ENCODE peak calls at places on chromosomes 4 and X, in five cellular contexts. H, L, T, I and C are unnamed samples.

GRCh38 chrX:107508925-107509324 is 59.5 kb downstream of the FRMPD3 start:
- DNase-seq in I (no peak), H (no peak), T (no peak), L (no peak), C (no peak)

GRCh38 chr4:119664168-119664907 is 35.7 kb upstream of the PDE5A start:
- DNase-seq in L (no peak), T (no peak), I (no peak), H (no peak), C (no peak)

GRCh38 chr4:7621252-7621651 is 186.5 kb upstream of the PSAPL1 start:
- DNase-seq in L (no peak), T (no peak), I (no peak), H (no peak), C (no peak)

GRCh38 chrX:100615015-100615414 is 21.6 kb downstream of the TSPAN6 start:
- DNase-seq in H (peak), I (peak), L (peak), T (no peak), C (no peak)

GRCh38 chrX:17656035-17656418 is 81.3 kb upstream of the SCML1 start:
- DNase-seq in I (no peak), H (no peak), T (no peak), L (no peak), C (no peak)

GRCh38 chr4:188915175-188915574 is 775.9 kb downstream of the TRIML1 start:
- DNase-seq in L (no peak), H (no peak), I (no peak), T (no peak), C (no peak)

GRCh38 chr4:158821228-158822009 is 52.6 kb downstream of the FNIP2 start:
- DNase-seq in I (no peak), L (no peak), T (no peak), H (no peak), C (no peak)

GRCh38 chr4:73019462-73020047 is 50.0 kb downstream of the COX18 start:
- DNase-seq in T (no peak), I (peak), L (peak), H (peak), C (peak)

GRCh38 chrX:152915541-152916241 is 17.8 kb downstream of the ZNF185 start:
- DNase-seq in L (peak), I (peak), T (no peak), H (peak), C (no peak)

GRCh38 chr4:140266958-140267568 is 106.4 kb upstream of the SCOC start:
- DNase-seq in L (no peak), T (no peak), H (peak), I (no peak), C (no peak)

GRCh38 chr4:98720871-98721480 is 62.6 kb upstream of the TSPAN5 start:
- DNase-seq in L (no peak), T (no peak), H (peak), I (no peak), C (no peak)

GRCh38 chr4:122625156-122625555 is 4.3 kb upstream of the IL21 start:
- DNase-seq in T (no peak), L (no peak), H (peak), I (no peak), C (no peak)

GRCh38 chrX:124747295-124747694 is 400.9 kb downstream of the SH2D1A start:
- DNase-seq in I (no peak), H (no peak), T (no peak), L (no peak), C (no peak)

GRCh38 chrX:107713205-107714195 is 62.1 kb downstream of the TSC22D3 start:
- DNase-seq in H (peak), L (no peak), I (no peak), T (no peak), C (peak)

GRCh38 chr4:38128478-38129451 is 168.6 kb downstream of the PTTG2 start:
- DNase-seq in H (peak), I (no peak), L (no peak), T (no peak), C (peak)

GRCh38 chr4:158793021-158793420 is 24.2 kb downstream of the FNIP2 start:
- DNase-seq in L (no peak), H (no peak), T (no peak), I (no peak), C (no peak)

GRCh38 chrX:80810365-80810978 is 795 bp upstream of the BRWD3 start:
- DNase-seq in I (peak), T (no peak), L (peak), H (peak), C (no peak)

GRCh38 chr4:7019367-7019766 is 23.8 kb upstream of the TADA2B start:
- DNase-seq in T (no peak), I (no peak), H (no peak), L (no peak), C (no peak)

GRCh38 chrX:50594788-50595187 is 124.2 kb upstream of the DGKK start:
- DNase-seq in T (no peak), H (no peak), L (no peak), I (no peak), C (no peak)

GRCh38 chr4:184534511-184535391 is 60.4 kb upstream of the IRF2 start:
- DNase-seq in T (no peak), L (peak), H (peak), I (no peak), C (peak)
- H3K4me3 ChIP-seq in T (no peak), L (peak), H (no peak), I (no peak), C (no peak)

DNA sequence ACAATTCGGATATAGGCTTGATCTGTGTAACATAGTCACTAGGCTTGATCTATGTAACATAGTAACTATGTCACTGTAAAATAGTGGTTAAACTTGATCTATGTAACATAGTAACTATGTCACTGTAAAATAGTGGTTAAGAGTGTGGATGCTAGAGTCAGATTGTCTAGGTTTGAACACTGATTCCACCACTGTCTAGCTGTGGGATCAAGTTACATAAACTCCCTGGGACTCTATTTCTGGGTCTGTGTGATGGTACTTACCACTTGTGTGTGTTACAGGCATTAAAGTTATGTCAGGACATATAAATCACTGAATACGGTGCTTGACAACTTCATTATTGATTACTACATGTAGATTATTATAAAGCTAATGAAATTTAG is 9.6 kb upstream of the CCNG2 start:
- DNase-seq in T (no peak), L (no peak), I (no peak), H (no peak), C (no peak)
- H3K4me3 ChIP-seq in T (no peak), L (no peak), I (no peak), H (no peak), C (no peak)

DNA sequence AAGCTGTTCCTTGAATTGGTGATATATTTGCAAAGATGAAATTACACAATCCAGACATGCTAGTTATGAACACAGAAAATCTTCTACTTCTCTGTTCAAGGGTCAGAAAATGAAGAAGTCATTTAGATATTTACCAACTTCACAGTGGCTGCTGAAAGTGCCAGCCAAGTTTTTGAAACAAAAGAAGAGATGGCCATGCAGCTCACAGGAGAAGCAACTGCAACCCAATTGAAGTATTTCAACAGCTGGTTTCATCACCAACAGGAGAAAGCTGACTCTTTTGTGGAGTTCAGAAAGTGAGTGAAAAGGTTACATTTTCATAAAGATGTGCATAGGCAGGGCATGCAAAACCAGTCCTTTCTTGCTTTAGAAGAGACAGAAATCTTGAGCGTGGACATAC is 70.1 kb upstream of the LSM6 start:
- DNase-seq in I (no peak), L (no peak), T (no peak), H (no peak), C (no peak)
- H3K4me3 ChIP-seq in I (no peak), L (no peak), T (no peak), H (no peak), C (no peak)

DNA sequence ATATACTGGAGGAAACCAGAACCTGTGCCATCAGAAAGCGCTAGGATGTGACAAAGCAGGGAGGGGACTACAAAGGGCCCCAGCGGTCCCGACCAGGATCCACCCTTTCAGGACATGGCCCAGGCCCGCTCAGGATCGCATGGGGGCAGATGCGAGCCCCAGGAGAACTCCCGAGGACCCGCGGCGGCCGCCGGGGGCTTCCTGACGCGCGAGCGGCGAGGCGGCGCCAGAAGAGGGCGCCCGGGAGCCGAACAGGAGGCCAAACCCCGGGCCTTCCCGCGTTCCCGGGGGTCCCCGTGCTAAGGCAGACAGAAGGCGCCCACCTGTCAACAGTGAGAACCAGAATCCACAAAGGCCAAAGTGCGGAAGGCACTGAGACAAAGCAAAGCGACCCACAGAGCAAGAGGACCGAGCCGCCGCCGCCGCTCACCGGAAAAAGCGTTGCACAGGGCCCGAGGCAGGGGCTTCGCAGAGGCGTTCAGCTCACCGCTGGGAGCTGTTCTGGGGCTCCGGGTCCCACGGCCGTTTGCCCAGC is 7.3 kb upstream of the OPN1LW start:
- DNase-seq in H (peak), T (peak), L (peak), I (peak), C (peak)
- H3K4me3 ChIP-seq in H (peak), T (no peak), L (no peak), I (peak), C (peak)

GRCh38 chr4:132417220-132417619 is 731.9 kb upstream of the PCDH10 start:
- DNase-seq in I (no peak), T (no peak), H (no peak), L (no peak), C (no peak)
- H3K4me3 ChIP-seq in I (no peak), T (no peak), H (no peak), L (no peak), C (no peak)

DNA sequence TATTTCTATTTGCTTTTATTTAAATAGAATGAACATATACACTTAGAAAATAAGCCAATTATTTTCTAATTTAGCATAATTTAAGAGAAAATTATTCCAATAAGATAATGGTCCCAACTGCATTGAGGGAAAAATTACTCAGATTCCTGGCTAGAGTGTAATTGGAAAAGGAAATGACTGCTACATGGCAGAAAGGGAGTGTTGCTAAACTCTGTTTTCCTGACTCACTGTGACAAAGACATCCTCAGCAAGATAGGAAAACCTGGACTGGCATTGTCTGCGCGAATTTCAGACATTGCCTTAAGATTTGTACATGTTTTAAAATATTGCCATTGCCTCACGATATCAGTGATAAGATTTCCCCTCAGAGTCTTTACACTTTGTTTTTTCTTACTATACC is 8.2 kb downstream of the TNIP3 start:
- DNase-seq in L (peak), T (no peak), H (peak), I (peak), C (no peak)
- H3K4me3 ChIP-seq in L (peak), T (no peak), H (peak), I (peak), C (no peak)

GRCh38 chrX:47218920-47219815 is 687 bp downstream of the CDK16 start:
- DNase-seq in H (peak), L (peak), T (peak), I (peak), C (no peak)
- H3K4me3 ChIP-seq in H (peak), L (peak), T (peak), I (peak), C (peak)

GRCh38 chr4:22733816-22734215 is 41.1 kb downstream of the GBA3 start:
- DNase-seq in T (no peak), L (no peak), H (no peak), I (no peak), C (no peak)
- H3K4me3 ChIP-seq in T (no peak), L (no peak), H (no peak), I (no peak), C (no peak)

DNA sequence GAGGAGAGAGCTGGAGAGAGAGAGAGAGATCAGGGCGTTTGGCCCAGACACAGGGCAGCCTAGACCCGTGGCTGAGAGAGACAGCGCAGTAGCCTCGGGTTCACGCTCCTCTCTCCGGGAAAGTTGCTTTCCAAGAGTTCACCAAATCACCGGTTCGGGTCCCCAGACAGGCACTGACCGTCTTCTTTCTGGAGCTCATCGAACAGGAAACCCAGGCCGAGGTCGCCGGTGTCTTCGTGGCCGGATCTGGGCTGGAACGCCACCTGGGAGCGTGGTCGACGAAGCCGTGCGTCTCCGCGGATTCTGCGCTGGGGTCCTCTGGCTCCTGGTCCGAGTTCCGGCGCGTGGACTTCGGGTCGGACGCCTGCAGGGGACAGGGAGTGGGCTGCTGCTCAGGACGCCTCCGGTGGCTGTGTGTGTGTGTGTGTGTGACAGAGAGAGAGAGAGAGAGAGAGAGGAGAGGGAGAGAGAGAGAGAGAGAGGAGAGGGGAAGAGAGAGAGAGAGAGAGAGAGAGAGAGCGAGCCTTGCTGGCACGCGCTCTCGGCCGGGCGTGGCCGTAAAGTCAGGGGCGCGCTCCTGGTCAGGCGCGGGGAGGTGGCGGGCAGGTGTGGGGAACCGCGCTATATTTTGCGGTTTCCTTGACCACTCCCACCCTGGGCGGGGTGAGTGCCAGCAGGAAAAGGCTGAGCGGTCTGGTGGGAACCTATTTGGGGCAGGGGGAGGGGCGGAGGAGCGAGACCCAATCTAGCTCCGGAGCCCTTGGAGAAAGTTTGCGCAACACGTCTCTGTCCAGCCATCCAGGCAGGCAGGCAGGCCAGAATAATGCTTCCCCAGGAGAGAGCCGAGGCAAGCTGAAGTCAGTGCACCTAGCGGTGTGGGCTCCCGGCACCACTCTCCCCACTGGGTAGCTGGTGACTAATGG is 62.1 kb downstream of the RHOXF2B start:
- DNase-seq in L (peak), H (no peak), T (no peak), I (no peak), C (no peak)
- H3K4me3 ChIP-seq in L (no peak), H (no peak), T (no peak), I (peak), C (no peak)

GRCh38 chr4:126800723-126801191 is 832.0 kb upstream of the INTU start:
- DNase-seq in I (no peak), T (no peak), L (no peak), H (no peak), C (no peak)

GRCh38 chr4:126794363-126794762 is 838.4 kb upstream of the INTU start:
- DNase-seq in L (no peak), H (peak), I (no peak), T (no peak), C (no peak)

GRCh38 chr4:126799471-126799870 is 833.3 kb upstream of the INTU start:
- DNase-seq in T (no peak), L (no peak), H (peak), I (no peak), C (no peak)

GRCh38 chr4:126799971-126800722 is 832.6 kb upstream of the INTU start:
- DNase-seq in T (no peak), I (no peak), L (no peak), H (peak), C (no peak)

GRCh38 chr4:126798214-126798613 is 834.5 kb upstream of the INTU start:
- DNase-seq in L (no peak), H (no peak), T (no peak), I (no peak), C (no peak)
- H3K4me3 ChIP-seq in L (no peak), H (no peak), T (no peak), I (no peak), C (no peak)